ENCODE peak calls at places on chromosomes 1 and 21, in eight cellular contexts. E is GM13977; D is A549; R is breast epithelium; Y is colonic mucosa; V is GM23338; W is GM20000; Q is CD8-positive, alpha-beta T cell. N is an unnamed sample.

GRCh38 chr1:153587314-153587713 is 21.7 kb upstream of the S100A2 start:
- DNase-seq in Q (no peak), Y (no peak), R (no peak), V (no peak), E (no peak), W (no peak), D (no peak), N (no peak)

GRCh38 chr1:19096036-19096833 is 113.8 kb downstream of the UBR4 start:
- DNase-seq in V (peak; percentile 22), E (no peak), Y (peak; percentile 64), W (no peak), D (peak; percentile 56), R (peak; percentile 75), Q (peak; percentile 8), N (peak; percentile 28)

GRCh38 chr1:27071049-27071416 is 58.4 kb upstream of the TENT5B start:
- DNase-seq in Y (no peak), D (no peak), W (no peak), Q (no peak), V (peak; percentile 71), R (peak; percentile 60), E (no peak), N (no peak)

GRCh38 chr1:46488343-46489168 is 1.1 kb upstream of the DMBX1 start:
- DNase-seq in D (no peak), W (no peak), R (no peak), Q (no peak), E (no peak), Y (no peak), V (peak; percentile 64), N (no peak)

GRCh38 chr1:173477286-173478098 is at the start of gene PRDX6:
- DNase-seq in V (peak; percentile 92), E (no peak), Q (peak; percentile 81), D (no peak), R (peak; percentile 83), Y (peak; percentile 89), W (peak; percentile 17), N (peak; percentile 37)

GRCh38 chr1:11320153-11320936 is 47.3 kb downstream of the UBIAD1 start:
- DNase-seq in R (no peak), Y (peak; percentile 20), Q (peak; percentile 6), E (peak; percentile 75), W (peak; percentile 72), D (peak; percentile 11), V (peak; percentile 94), N (peak; percentile 37)

GRCh38 chr1:205663286-205663994 is 16.9 kb downstream of the SLC45A3 start:
- DNase-seq in Q (no peak), W (no peak), E (peak; percentile 5), D (no peak), Y (no peak), R (no peak), V (no peak), N (no peak)

GRCh38 chr1:229844675-229845074 is 218.6 kb downstream of the URB2 start:
- DNase-seq in D (no peak), V (no peak), Y (peak; percentile 80), R (peak; percentile 20), E (no peak), Q (no peak), W (no peak), N (no peak)

GRCh38 chr1:10211805-10212405 is 1.5 kb downstream of the KIF1B start:
- DNase-seq in Q (no peak), R (no peak), V (no peak), Y (peak; percentile 32), W (no peak), E (no peak), D (peak; percentile 23), N (no peak)

GRCh38 chr1:214702561-214702960 is 99.6 kb downstream of the CENPF start:
- DNase-seq in R (no peak), E (no peak), D (no peak), Y (no peak), W (no peak), V (no peak), Q (no peak), N (no peak)

GRCh38 chr1:117757668-117758067 is 151.8 kb downstream of the TENT5C start:
- DNase-seq in E (no peak), V (no peak), R (no peak), W (no peak), D (no peak), Q (no peak), Y (no peak), N (no peak)

GRCh38 chr1:151972533-151973270 is 21.0 kb downstream of the S100A10 start:
- DNase-seq in W (no peak), Q (no peak), D (peak; percentile 88), E (no peak), Y (peak; percentile 79), R (no peak), V (peak; percentile 80), N (no peak)

GRCh38 chr1:25148673-25149300 is 83.5 kb downstream of the SYF2 start:
- DNase-seq in Q (no peak), V (peak; percentile 74), W (peak; percentile 46), Y (peak; percentile 31), R (no peak), D (peak; percentile 23), E (peak; percentile 60), N (no peak)

GRCh38 chr21:19993186-19993711 is 1005.0 kb upstream of the NCAM2 start:
- DNase-seq in Q (no peak), D (no peak), Y (no peak), E (no peak), V (no peak), R (no peak), W (no peak), N (no peak)

GRCh38 chr1:29709711-29710169 is 473.4 kb downstream of the PTPRU start:
- DNase-seq in E (no peak), Y (no peak), R (peak; percentile 61), Q (no peak), W (no peak), V (no peak), D (no peak), N (no peak)

GRCh38 chr1:94528826-94529225 is 12.7 kb downstream of the F3 start:
- DNase-seq in D (no peak), W (no peak), Y (no peak), V (no peak), R (no peak), E (no peak), Q (no peak), N (no peak)

GRCh38 chr1:226809785-226810571 is 60.4 kb upstream of the PSEN2 start:
- DNase-seq in E (no peak), V (no peak), W (no peak), Y (no peak), Q (no peak), R (no peak), D (no peak), N (no peak)

GRCh38 chr1:43358121-43358745 is 548 bp upstream of the CDC20 start:
- DNase-seq in E (peak; percentile 76), W (peak; percentile 73), Q (no peak), Y (peak; percentile 65), D (peak; percentile 72), R (no peak), V (peak; percentile 82), N (no peak)

GRCh38 chr1:47416319-47417128 is 439 bp downstream of the FOXE3 start:
- DNase-seq in E (no peak), D (no peak), Q (no peak), Y (no peak), W (no peak), R (no peak), V (peak; percentile 58), N (no peak)

GRCh38 chr1:218380125-218380977 is 35.2 kb downstream of the TGFB2 start:
- DNase-seq in E (no peak), R (peak; percentile 74), D (peak; percentile 96), Y (no peak), Q (no peak), V (no peak), W (no peak), N (no peak)

GRCh38 chr1:84208935-84209334 is 64.9 kb downstream of the PRKACB start:
- DNase-seq in W (no peak), V (no peak), E (no peak), Y (no peak), D (no peak), Q (no peak), R (no peak), N (no peak)

GRCh38 chr1:109392788-109393580 is 4.7 kb downstream of the SORT1 start:
- DNase-seq in D (peak; percentile 18), W (no peak), Q (no peak), V (no peak), Y (peak; percentile 68), R (no peak), E (no peak), N (peak; percentile 11)

GRCh38 chr1:155003227-155003765 is 694 bp downstream of the ZBTB7B start:
- DNase-seq in Y (peak; percentile 52), D (peak; percentile 59), Q (no peak), W (peak; percentile 20), R (no peak), E (no peak), V (peak; percentile 59), N (no peak)

GRCh38 chr1:11681071-11681771 is at the start of gene MAD2L2:
- DNase-seq in V (peak; percentile 91), Y (peak; percentile 89), R (peak; percentile 68), Q (peak; percentile 84), W (peak; percentile 98), D (peak; percentile 73), E (peak; percentile 98), N (peak; percentile 54)

GRCh38 chr1:220137006-220137794 is 43.3 kb downstream of the IARS2 start:
- DNase-seq in E (no peak), R (no peak), Q (no peak), D (no peak), V (no peak), W (no peak), Y (no peak), N (no peak)

GRCh38 chr21:38140192-38140905 is 116.4 kb upstream of the KCNJ15 start:
- DNase-seq in Y (no peak), D (peak; percentile 92), R (peak; percentile 29), V (no peak), Q (no peak), W (no peak), E (no peak), N (no peak)

GRCh38 chr1:33099290-33100118 is 18.6 kb downstream of the AZIN2 start:
- DNase-seq in W (peak; percentile 56), Y (no peak), R (peak; percentile 99), E (peak; percentile 39), D (no peak), Q (peak; percentile 58), V (peak; percentile 61), N (no peak)

GRCh38 chr1:7474786-7475502 is 296.2 kb upstream of the VAMP3 start:
- DNase-seq in R (no peak), W (no peak), D (peak; percentile 57), V (peak; percentile 38), Y (no peak), Q (no peak), E (no peak), N (no peak)
- TF ChIP-seq CTCF in R (no peak), W (no peak), D (peak; percentile 35), V (peak; percentile 52), Y (no peak), Q (no peak), E (no peak), N (no peak)

GRCh38 chr1:193318347-193318746 is 131.9 kb upstream of the B3GALT2 start:
- DNase-seq in D (no peak), Q (no peak), W (no peak), Y (no peak), V (no peak), R (no peak), E (no peak), N (no peak)
- TF ChIP-seq CTCF in D (no peak), Q (no peak), W (no peak), Y (no peak), V (no peak), R (no peak), E (no peak), N (no peak)

GRCh38 chr1:183670169-183670568 is 17.1 kb upstream of the APOBEC4 start:
- DNase-seq in Q (no peak), V (no peak), E (no peak), W (no peak), Y (no peak), D (no peak), R (no peak), N (no peak)
- TF ChIP-seq CTCF in Q (no peak), V (peak; percentile 27), E (no peak), W (no peak), Y (no peak), D (no peak), R (no peak), N (no peak)

GRCh38 chr1:198878566-198878965 is 239.7 kb downstream of the PTPRC start:
- DNase-seq in R (no peak), V (no peak), D (no peak), Q (no peak), E (no peak), Y (no peak), W (no peak), N (no peak)
- TF ChIP-seq CTCF in R (no peak), V (no peak), D (no peak), Q (no peak), E (no peak), Y (no peak), W (no peak), N (no peak)

N was measured in progenitor cell of endocrine pancreas.